ENCODE peak calls at places on chromosomes 5 and 9, in four cellular contexts. P is HepG2, Q is H9, N is H1. Z is an unnamed sample.

GRCh38 chr5:142175039-142175438 is 66.5 kb downstream of the NDFIP1 start:
- DNase-seq in P (no peak), Q (no peak), N (no peak), Z (no peak)

GRCh38 chr9:28059192-28059591 is 485.9 kb upstream of the C9orf72 start:
- DNase-seq in P (no peak), Q (no peak), N (no peak), Z (no peak)

GRCh38 chr9:37200572-37201005 is 80.2 kb downstream of the ZCCHC7 start:
- DNase-seq in Q (no peak), N (no peak), P (no peak), Z (peak; percentile 74)

GRCh38 chr5:133473291-133473690 is 139.1 kb downstream of the FSTL4 start:
- DNase-seq in Q (no peak), N (no peak), P (no peak), Z (no peak)

GRCh38 chr9:134425815-134426214 is 99.6 kb downstream of the RXRA start:
- DNase-seq in P (no peak), Q (no peak), N (no peak), Z (no peak)

GRCh38 chr5:180035532-180035931 is 36.0 kb downstream of the RNF130 start:
- DNase-seq in N (no peak), P (no peak), Q (no peak), Z (no peak)

GRCh38 chr9:129140397-129141065 is 29.3 kb downstream of the PTPA start:
- DNase-seq in P (peak; percentile 56), N (peak; percentile 69), Q (peak; percentile 77), Z (peak; percentile 65)

GRCh38 chr5:170223349-170223748 is 9.4 kb upstream of the C5orf58 start:
- DNase-seq in P (no peak), N (no peak), Q (no peak), Z (no peak)

GRCh38 chr5:2015116-2015848 is 132.6 kb upstream of the IRX4 start:
- DNase-seq in Q (no peak), N (peak; percentile 45), P (no peak), Z (no peak)
- TF ChIP-seq CTCF in Q (peak; percentile 64), N (peak; percentile 19), P (no peak), Z (no peak)

GRCh38 chr5:111171-111570 is 19.2 kb downstream of the PLEKHG4B start:
- DNase-seq in N (no peak), Q (no peak), P (no peak), Z (no peak)

GRCh38 chr5:107526-107925 is 15.6 kb downstream of the PLEKHG4B start:
- DNase-seq in Q (no peak), N (no peak), P (no peak), Z (no peak)

GRCh38 chr5:106587-106986 is 14.6 kb downstream of the PLEKHG4B start:
- DNase-seq in N (no peak), P (no peak), Q (peak; percentile 31), Z (no peak)

GRCh38 chr5:110270-110888 is 18.4 kb downstream of the PLEKHG4B start:
- DNase-seq in Q (no peak), N (no peak), P (no peak), Z (no peak)

DNA sequence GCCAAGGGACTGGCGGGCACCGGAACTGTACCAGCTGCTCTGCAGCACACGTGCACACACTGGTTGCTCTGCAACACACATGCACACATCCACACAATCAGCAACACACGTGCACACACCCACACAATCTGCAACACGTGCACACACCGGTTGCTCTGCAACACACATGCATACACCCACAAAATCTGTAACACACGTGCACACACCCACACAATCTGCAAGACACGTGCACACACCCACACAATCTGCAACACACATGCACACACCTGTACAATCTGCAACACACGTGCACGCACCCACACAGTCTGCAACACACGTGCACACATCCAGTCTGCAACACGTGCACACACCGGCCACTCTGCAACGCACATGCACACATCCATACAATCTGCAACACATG is 17.9 kb downstream of the PLEKHG4B start:
- DNase-seq in P (no peak), Q (no peak), N (no peak), Z (no peak)
- H3K9ac ChIP-seq in P (no peak overlapping the region), Q (no peak overlapping the region), N (no peak overlapping the region), Z (no peak overlapping the region)

DNA sequence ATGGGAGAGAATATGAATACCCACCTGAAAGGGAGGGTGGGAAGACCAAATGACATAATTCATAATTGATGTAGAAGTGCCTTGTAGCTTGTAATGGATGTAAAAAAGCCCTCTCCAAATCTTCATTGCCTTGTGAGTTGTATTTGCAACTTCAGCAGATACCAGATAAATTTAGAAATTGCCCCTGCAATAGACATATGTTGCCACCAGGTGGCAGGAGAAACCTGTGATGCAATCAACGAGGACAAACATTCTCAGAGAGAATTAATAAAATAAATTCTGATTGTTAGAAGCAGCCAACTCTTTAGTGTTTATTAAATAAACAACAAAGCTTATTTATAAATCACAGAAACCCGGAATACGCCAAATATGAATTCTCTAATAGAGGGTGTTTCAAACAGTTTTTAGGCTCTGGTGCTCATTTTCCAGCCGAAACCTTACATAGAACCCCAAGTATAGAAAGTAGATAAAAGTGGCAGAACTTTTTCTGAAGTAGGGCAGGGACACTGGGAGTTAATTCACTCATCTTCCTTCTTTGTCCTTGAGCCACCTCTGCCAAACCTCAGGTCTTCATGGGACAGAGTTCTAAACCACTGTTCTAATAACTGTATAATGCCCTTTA is 147.8 kb downstream of the TMEM38B start:
- DNase-seq in P (peak; percentile 16), Q (no peak), N (no peak), Z (peak; percentile 27)
- TF ChIP-seq CTCF in P (peak; percentile 70), Q (peak; percentile 93), N (peak; percentile 73), Z (peak; percentile 88)

GRCh38 chr5:38258037-38258318 is 381 bp upstream of the EGFLAM start:
- DNase-seq in Q (no peak), P (no peak), N (no peak), Z (no peak)

GRCh38 chr5:38250752-38251448 is 7.5 kb upstream of the EGFLAM start:
- DNase-seq in P (no peak), N (no peak), Q (no peak), Z (no peak)

GRCh38 chr5:38249812-38250211 is 8.5 kb upstream of the EGFLAM start:
- DNase-seq in P (no peak), N (no peak), Q (no peak), Z (no peak)

GRCh38 chr5:38257236-38258036 is 923 bp upstream of the EGFLAM start:
- DNase-seq in P (no peak), Q (peak; percentile 36), N (peak; percentile 60), Z (no peak)

GRCh38 chr5:38253759-38254158 is 4.6 kb upstream of the EGFLAM start:
- DNase-seq in P (no peak), N (no peak), Q (no peak), Z (no peak)
- H3K9ac ChIP-seq in P (no peak overlapping the region), N (no peak overlapping the region), Q (no peak overlapping the region), Z (no peak overlapping the region)

GRCh38 chr9:89318123-89319014 is at the start of gene SECISBP2:
- DNase-seq in Q (peak; percentile 97), N (peak; percentile 98), P (peak; percentile 93), Z (peak; percentile 95)
- TF ChIP-seq CTCF in Q (peak; percentile 86), N (peak; percentile 37), P (peak; percentile 78), Z (peak; percentile 80)

DNA sequence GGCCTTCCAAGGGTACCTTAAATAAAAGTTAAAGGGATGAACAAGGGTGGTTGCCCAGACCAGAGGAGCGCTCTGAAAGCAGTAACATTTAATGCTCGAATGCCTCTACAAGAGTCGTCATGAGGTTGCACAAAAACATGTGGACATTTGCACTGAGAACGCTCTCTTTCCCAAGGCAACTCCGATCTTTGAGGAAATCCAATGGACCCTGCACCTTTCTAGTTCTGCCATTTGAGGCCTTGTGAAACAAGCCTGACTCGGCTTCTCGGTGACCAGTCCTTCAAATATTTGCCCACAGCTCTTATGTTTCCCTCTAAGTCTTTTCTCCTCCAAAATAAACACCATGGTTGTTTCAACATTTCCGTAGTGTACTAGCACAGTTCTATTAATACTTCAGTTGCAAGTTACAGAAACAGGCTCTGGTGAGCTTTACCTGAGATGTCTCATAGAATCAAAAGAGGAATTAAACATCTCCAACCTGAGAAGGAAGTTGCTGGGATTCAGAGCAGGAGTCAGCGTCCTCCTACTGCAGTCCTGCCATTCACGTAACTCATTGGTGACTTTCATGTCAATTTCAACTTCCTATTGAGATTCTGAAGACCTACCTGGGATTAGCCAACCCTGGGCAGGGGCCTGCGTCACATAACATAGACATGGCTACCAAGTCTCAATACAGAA is 168.8 kb upstream of the RAI14 start:
- DNase-seq in N (peak; percentile 32), P (peak; percentile 95), Q (no peak), Z (peak; percentile 84)
- H3K9ac ChIP-seq in N (no peak overlapping the region), P (peak overlapping the region; percentile 59), Q (no peak overlapping the region), Z (no peak overlapping the region)

DNA sequence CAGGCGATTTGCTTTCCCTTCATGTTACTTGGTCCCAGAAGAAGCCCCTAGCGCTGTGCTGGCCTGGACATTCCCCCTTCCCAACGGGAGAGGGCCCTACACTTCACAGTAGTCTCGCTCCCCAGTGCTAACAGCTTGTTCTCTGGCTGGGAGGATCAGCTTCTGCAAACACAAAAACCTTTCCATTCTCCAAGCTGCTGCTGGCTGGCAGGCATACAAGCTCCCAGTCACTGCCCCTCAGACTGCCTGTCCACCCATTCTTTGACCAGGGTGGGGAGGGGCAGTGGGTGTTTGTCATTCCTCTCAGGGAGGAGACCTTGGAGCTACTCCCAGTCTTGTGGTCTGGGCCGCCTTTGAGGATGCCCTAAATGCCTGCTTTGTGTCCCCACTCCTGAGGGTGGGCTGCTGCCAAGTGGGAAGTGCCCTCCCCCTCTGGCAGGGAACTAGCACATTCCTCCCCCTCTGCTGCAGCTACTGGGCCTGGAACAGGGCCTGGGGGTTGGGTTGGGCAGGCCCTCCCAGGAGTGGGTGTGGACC is 20.8 kb downstream of the ENHO start:
- DNase-seq in N (no peak), P (peak; percentile 83), Q (peak; percentile 54), Z (no peak)
- TF ChIP-seq CTCF in N (peak; percentile 67), P (peak; percentile 56), Q (peak; percentile 54), Z (peak; percentile 8)